ENCODE peak calls at places on chromosome 15, in ten cellular contexts. One of them, this sample, is unnamed.

GRCh38 chr15:60928987-60929386 is 300.1 kb downstream of the RORA start:
- DNase-seq in HFF-Myc: no peak
- DNase-seq in H4: no peak
- DNase-seq in stimulated activated CD8-positive, alpha-beta memory T cell treated with anti-CD3 and anti-CD28 coated beads, Interleukin-15, amount 100 ng/mL, for 24 hours: no peak
- DNase-seq in activated T-helper 1 cell treated with Interleukin-2 at 50 U/mL for 16 hours: no peak
- DNase-seq in substantia nigra: no peak
- DNase-seq in HT1080: no peak
- DNase-seq in erythroblast: no peak
- DNase-seq in iris pigment epithelial cell: no peak
- DNase-seq in cerebellum: no peak
- DNase-seq in this sample: no peak

GRCh38 chr15:69467636-69468035 is 15.0 kb downstream of the RPLP1 start:
- DNase-seq in HFF-Myc: no peak
- DNase-seq in H4: no peak
- DNase-seq in stimulated activated CD8-positive, alpha-beta memory T cell treated with anti-CD3 and anti-CD28 coated beads, Interleukin-15, amount 100 ng/mL, for 24 hours: no peak
- DNase-seq in activated T-helper 1 cell treated with Interleukin-2 at 50 U/mL for 16 hours: no peak
- DNase-seq in substantia nigra: no peak
- DNase-seq in HT1080: no peak
- DNase-seq in erythroblast: no peak
- DNase-seq in iris pigment epithelial cell: no peak
- DNase-seq in cerebellum: no peak
- DNase-seq in this sample: peak; percentile 31

GRCh38 chr15:38088971-38089370 is 154.5 kb downstream of the TMCO5A start:
- DNase-seq in HFF-Myc: no peak
- DNase-seq in H4: no peak
- DNase-seq in stimulated activated CD8-positive, alpha-beta memory T cell treated with anti-CD3 and anti-CD28 coated beads, Interleukin-15, amount 100 ng/mL, for 24 hours: no peak
- DNase-seq in activated T-helper 1 cell treated with Interleukin-2 at 50 U/mL for 16 hours: no peak
- DNase-seq in substantia nigra: no peak
- DNase-seq in HT1080: no peak
- DNase-seq in erythroblast: no peak
- DNase-seq in iris pigment epithelial cell: no peak
- DNase-seq in cerebellum: no peak
- DNase-seq in this sample: no peak

GRCh38 chr15:70266412-70267089 is 168.8 kb upstream of the TLE3 start:
- DNase-seq in HFF-Myc: no peak
- DNase-seq in H4: peak; percentile 22
- DNase-seq in stimulated activated CD8-positive, alpha-beta memory T cell treated with anti-CD3 and anti-CD28 coated beads, Interleukin-15, amount 100 ng/mL, for 24 hours: no peak
- DNase-seq in activated T-helper 1 cell treated with Interleukin-2 at 50 U/mL for 16 hours: no peak
- DNase-seq in substantia nigra: no peak
- DNase-seq in HT1080: no peak
- DNase-seq in erythroblast: peak; percentile 14
- DNase-seq in iris pigment epithelial cell: peak; percentile 34
- DNase-seq in cerebellum: no peak
- DNase-seq in this sample: peak; percentile 87

GRCh38 chr15:45729146-45729545 is 94.3 kb downstream of the SQOR start:
- DNase-seq in HFF-Myc: no peak
- DNase-seq in H4: no peak
- DNase-seq in stimulated activated CD8-positive, alpha-beta memory T cell treated with anti-CD3 and anti-CD28 coated beads, Interleukin-15, amount 100 ng/mL, for 24 hours: no peak
- DNase-seq in activated T-helper 1 cell treated with Interleukin-2 at 50 U/mL for 16 hours: no peak
- DNase-seq in substantia nigra: no peak
- DNase-seq in HT1080: peak; percentile 44
- DNase-seq in erythroblast: no peak
- DNase-seq in iris pigment epithelial cell: peak; percentile 37
- DNase-seq in cerebellum: no peak
- DNase-seq in this sample: no peak

GRCh38 chr15:70165811-70166284 is 68.1 kb upstream of the TLE3 start:
- DNase-seq in HFF-Myc: no peak
- DNase-seq in H4: no peak
- DNase-seq in stimulated activated CD8-positive, alpha-beta memory T cell treated with anti-CD3 and anti-CD28 coated beads, Interleukin-15, amount 100 ng/mL, for 24 hours: no peak
- DNase-seq in activated T-helper 1 cell treated with Interleukin-2 at 50 U/mL for 16 hours: no peak
- DNase-seq in substantia nigra: no peak
- DNase-seq in HT1080: no peak
- DNase-seq in erythroblast: no peak
- DNase-seq in iris pigment epithelial cell: no peak
- DNase-seq in cerebellum: peak; percentile 60
- DNase-seq in this sample: no peak

GRCh38 chr15:58340176-58340575 is 91.6 kb upstream of the LIPC start:
- DNase-seq in HFF-Myc: no peak
- DNase-seq in H4: no peak
- DNase-seq in stimulated activated CD8-positive, alpha-beta memory T cell treated with anti-CD3 and anti-CD28 coated beads, Interleukin-15, amount 100 ng/mL, for 24 hours: no peak
- DNase-seq in activated T-helper 1 cell treated with Interleukin-2 at 50 U/mL for 16 hours: no peak
- DNase-seq in substantia nigra: no peak
- DNase-seq in HT1080: peak; percentile 25
- DNase-seq in erythroblast: no peak
- DNase-seq in iris pigment epithelial cell: peak; percentile 36
- DNase-seq in cerebellum: no peak
- DNase-seq in this sample: no peak

GRCh38 chr15:75597667-75598341 is 18.7 kb upstream of the PTPN9 start:
- DNase-seq in HFF-Myc: no peak
- DNase-seq in H4: no peak
- DNase-seq in stimulated activated CD8-positive, alpha-beta memory T cell treated with anti-CD3 and anti-CD28 coated beads, Interleukin-15, amount 100 ng/mL, for 24 hours: no peak
- DNase-seq in activated T-helper 1 cell treated with Interleukin-2 at 50 U/mL for 16 hours: no peak
- DNase-seq in substantia nigra: no peak
- DNase-seq in HT1080: no peak
- DNase-seq in erythroblast: peak; percentile 82
- DNase-seq in iris pigment epithelial cell: peak; percentile 31
- DNase-seq in cerebellum: no peak
- DNase-seq in this sample: peak; percentile 52

GRCh38 chr15:70853855-70854668 is at the start of gene LARP6:
- DNase-seq in HFF-Myc: no peak
- DNase-seq in H4: no peak
- DNase-seq in stimulated activated CD8-positive, alpha-beta memory T cell treated with anti-CD3 and anti-CD28 coated beads, Interleukin-15, amount 100 ng/mL, for 24 hours: no peak
- DNase-seq in activated T-helper 1 cell treated with Interleukin-2 at 50 U/mL for 16 hours: no peak
- DNase-seq in substantia nigra: peak; percentile 49
- DNase-seq in HT1080: peak; percentile 28
- DNase-seq in erythroblast: no peak
- DNase-seq in iris pigment epithelial cell: no peak
- DNase-seq in cerebellum: peak; percentile 62
- DNase-seq in this sample: no peak

GRCh38 chr15:83538682-83539081 is 91.5 kb downstream of the SH3GL3 start:
- DNase-seq in HFF-Myc: no peak
- DNase-seq in H4: no peak
- DNase-seq in stimulated activated CD8-positive, alpha-beta memory T cell treated with anti-CD3 and anti-CD28 coated beads, Interleukin-15, amount 100 ng/mL, for 24 hours: no peak
- DNase-seq in activated T-helper 1 cell treated with Interleukin-2 at 50 U/mL for 16 hours: no peak
- DNase-seq in substantia nigra: no peak
- DNase-seq in HT1080: no peak
- DNase-seq in erythroblast: no peak
- DNase-seq in iris pigment epithelial cell: peak; percentile 10
- DNase-seq in cerebellum: no peak
- DNase-seq in this sample: no peak

GRCh38 chr15:95988574-95988887 is 342.0 kb upstream of the NR2F2 start:
- DNase-seq in HFF-Myc: no peak
- DNase-seq in H4: peak; percentile 11
- DNase-seq in stimulated activated CD8-positive, alpha-beta memory T cell treated with anti-CD3 and anti-CD28 coated beads, Interleukin-15, amount 100 ng/mL, for 24 hours: no peak
- DNase-seq in activated T-helper 1 cell treated with Interleukin-2 at 50 U/mL for 16 hours: no peak
- DNase-seq in substantia nigra: no peak
- DNase-seq in HT1080: no peak
- DNase-seq in erythroblast: no peak
- DNase-seq in iris pigment epithelial cell: peak; percentile 68
- DNase-seq in cerebellum: no peak
- DNase-seq in this sample: no peak

GRCh38 chr15:75347222-75348033 is 589 bp downstream of the NEIL1 start:
- DNase-seq in HFF-Myc: no peak
- DNase-seq in H4: no peak
- DNase-seq in stimulated activated CD8-positive, alpha-beta memory T cell treated with anti-CD3 and anti-CD28 coated beads, Interleukin-15, amount 100 ng/mL, for 24 hours: no peak
- DNase-seq in activated T-helper 1 cell treated with Interleukin-2 at 50 U/mL for 16 hours: peak; percentile 43
- DNase-seq in substantia nigra: peak; percentile 40
- DNase-seq in HT1080: no peak
- DNase-seq in erythroblast: no peak
- DNase-seq in iris pigment epithelial cell: no peak
- DNase-seq in cerebellum: peak; percentile 84
- DNase-seq in this sample: peak; percentile 74

GRCh38 chr15:29134239-29134638 is 135.4 kb downstream of the NSMCE3 start:
- DNase-seq in HFF-Myc: no peak
- DNase-seq in H4: no peak
- DNase-seq in stimulated activated CD8-positive, alpha-beta memory T cell treated with anti-CD3 and anti-CD28 coated beads, Interleukin-15, amount 100 ng/mL, for 24 hours: no peak
- DNase-seq in activated T-helper 1 cell treated with Interleukin-2 at 50 U/mL for 16 hours: no peak
- DNase-seq in substantia nigra: no peak
- DNase-seq in HT1080: no peak
- DNase-seq in erythroblast: no peak
- DNase-seq in iris pigment epithelial cell: no peak
- DNase-seq in cerebellum: no peak
- DNase-seq in this sample: no peak